ENCODE peak calls at places on chromosomes 2 and 18, in eight cellular contexts. W is epithelial cell of proximal tubule, G is AG08395, E is hypothalamus, K is SK-N-DZ, H is EL, V is occipital lobe, Y is HS-5. Z is an unnamed sample.
A peak's percentile ranks its signal among the peaks of the same experiment; 100 is the strongest.

GRCh38 chr18:55236150-55236931 is 277.1 kb upstream of the CCDC68 start:
- DNase-seq in W (no peak), G (no peak), E (no peak), K (no peak), H (peak; percentile 31), V (no peak), Y (no peak), Z (peak; percentile 46)

GRCh38 chr18:13422541-13423147 is 204.1 kb downstream of the LDLRAD4 start:
- DNase-seq in W (no peak), G (no peak), E (no peak), K (no peak), H (no peak), V (no peak), Y (no peak), Z (no peak)

GRCh38 chr2:203891474-203891873 is 23.9 kb downstream of the CTLA4 start:
- DNase-seq in W (peak; percentile 9), G (no peak), E (no peak), K (no peak), H (peak; percentile 25), V (no peak), Y (no peak), Z (no peak)

GRCh38 chr2:120210234-120210781 is 12.9 kb downstream of the TMEM185B start:
- DNase-seq in W (no peak), G (no peak), E (no peak), K (no peak), H (no peak), V (no peak), Y (no peak), Z (no peak)

GRCh38 chr2:25453199-25453903 is 111.6 kb upstream of the DNMT3A start:
- DNase-seq in W (no peak), G (no peak), E (no peak), K (no peak), H (peak; percentile 2), V (no peak), Y (no peak), Z (peak; percentile 25)

GRCh38 chr18:32289480-32290075 is 99.7 kb downstream of the MEP1B start:
- DNase-seq in W (no peak), G (peak; percentile 61), E (no peak), K (peak; percentile 65), H (peak; percentile 24), V (no peak), Y (peak; percentile 19), Z (peak; percentile 66)

GRCh38 chr2:187618813-187619212 is 64.6 kb upstream of the TFPI start:
- DNase-seq in W (no peak), G (no peak), E (no peak), K (no peak), H (peak; percentile 30), V (peak; percentile 4), Y (no peak), Z (peak; percentile 9)

GRCh38 chr18:36460854-36461253 is 163.3 kb downstream of the FHOD3 start:
- DNase-seq in W (no peak), G (no peak), E (no peak), K (no peak), H (no peak), V (no peak), Y (no peak), Z (no peak)

GRCh38 chr2:207854484-207855386 is 85.0 kb upstream of the FZD5 start:
- DNase-seq in W (peak; percentile 61), G (peak; percentile 41), E (no peak), K (no peak), H (peak; percentile 70), V (no peak), Y (peak; percentile 79), Z (no peak)

GRCh38 chr2:229733606-229734205 is 19.4 kb upstream of the DNER start:
- DNase-seq in W (no peak), G (no peak), E (no peak), K (no peak), H (no peak), V (no peak), Y (no peak), Z (no peak)

GRCh38 chr2:20231159-20231558 is 6.2 kb upstream of the SDC1 start:
- DNase-seq in W (no peak), G (no peak), E (no peak), K (no peak), H (no peak), V (no peak), Y (no peak), Z (no peak)

GRCh38 chr2:212712466-212712865 is 173.9 kb upstream of the ERBB4 start:
- DNase-seq in W (no peak), G (no peak), E (no peak), K (no peak), H (peak; percentile 20), V (no peak), Y (no peak), Z (no peak)

GRCh38 chr2:105886029-105886454 is 141.3 kb downstream of the NCK2 start:
- DNase-seq in W (no peak), G (peak; percentile 67), E (no peak), K (no peak), H (peak; percentile 43), V (no peak), Y (no peak), Z (peak; percentile 72)

GRCh38 chr2:102753563-102754159 is 8.2 kb upstream of the TMEM182 start:
- DNase-seq in W (no peak), G (peak; percentile 46), E (no peak), K (peak; percentile 61), H (peak; percentile 45), V (no peak), Y (peak; percentile 19), Z (peak; percentile 45)

GRCh38 chr2:228318218-228318617 is 136.7 kb upstream of the SPHKAP start:
- DNase-seq in W (no peak), G (peak; percentile 25), E (no peak), K (peak; percentile 1), H (peak; percentile 59), V (no peak), Y (peak; percentile 30), Z (peak; percentile 9)

GRCh38 chr2:169464508-169465386 is 14.5 kb upstream of the BBS5 start:
- DNase-seq in W (no peak), G (no peak), E (no peak), K (peak; percentile 49), H (no peak), V (no peak), Y (no peak), Z (no peak)

GRCh38 chr18:34740101-34740500 is 30.0 kb downstream of the DTNA start:
- DNase-seq in W (no peak), G (no peak), E (no peak), K (no peak), H (no peak), V (no peak), Y (no peak), Z (no peak)